ENCODE peak calls at places on chromosome 19, in ten cellular contexts. One of them, this sample, is unnamed.

GRCh38 chr19:45467115-45467455 is 711 bp upstream of the FOSB start:
- DNase-seq in A549: no peak
- DNase-seq in K562: no peak
- DNase-seq in SK-N-SH: no peak
- DNase-seq in transverse colon: no peak
- DNase-seq in tibial nerve: no peak
- DNase-seq in sigmoid colon: no peak
- DNase-seq in suprapubic skin: no peak
- DNase-seq in esophagus muscularis mucosa: no peak
- DNase-seq in stomach: no peak
- DNase-seq in this sample: no peak

GRCh38 chr19:4472174-4472974 is at the start of gene HDGFL2:
- DNase-seq in A549: no peak
- DNase-seq in K562: peak
- DNase-seq in SK-N-SH: no peak
- DNase-seq in transverse colon: no peak
- DNase-seq in tibial nerve: no peak
- DNase-seq in sigmoid colon: no peak
- DNase-seq in suprapubic skin: peak
- DNase-seq in esophagus muscularis mucosa: no peak
- DNase-seq in stomach: no peak
- DNase-seq in this sample: peak

GRCh38 chr19:44725251-44725650 is 23.3 kb upstream of the BCL3 start:
- DNase-seq in A549: peak
- DNase-seq in K562: peak
- DNase-seq in SK-N-SH: no peak
- DNase-seq in transverse colon: peak
- DNase-seq in tibial nerve: no peak
- DNase-seq in sigmoid colon: no peak
- DNase-seq in suprapubic skin: no peak
- DNase-seq in esophagus muscularis mucosa: no peak
- DNase-seq in stomach: peak
- DNase-seq in this sample: no peak

GRCh38 chr19:32691291-32691951 is at the start of gene NUDT19:
- DNase-seq in A549: peak
- DNase-seq in K562: peak
- DNase-seq in SK-N-SH: peak
- DNase-seq in transverse colon: peak
- DNase-seq in tibial nerve: peak
- DNase-seq in sigmoid colon: peak
- DNase-seq in suprapubic skin: peak
- DNase-seq in esophagus muscularis mucosa: peak
- DNase-seq in stomach: peak
- DNase-seq in this sample: peak

GRCh38 chr19:3459322-3459881 is 20.9 kb downstream of the SMIM24 start:
- DNase-seq in A549: peak
- DNase-seq in K562: peak
- DNase-seq in SK-N-SH: peak
- DNase-seq in transverse colon: peak
- DNase-seq in tibial nerve: peak
- DNase-seq in sigmoid colon: peak
- DNase-seq in suprapubic skin: peak
- DNase-seq in esophagus muscularis mucosa: peak
- DNase-seq in stomach: peak
- DNase-seq in this sample: peak

GRCh38 chr19:47351545-47351944 is 2.4 kb downstream of the DHX34 start:
- DNase-seq in A549: peak
- DNase-seq in K562: no peak
- DNase-seq in SK-N-SH: peak
- DNase-seq in transverse colon: no peak
- DNase-seq in tibial nerve: no peak
- DNase-seq in sigmoid colon: no peak
- DNase-seq in suprapubic skin: no peak
- DNase-seq in esophagus muscularis mucosa: no peak
- DNase-seq in stomach: no peak
- DNase-seq in this sample: no peak

GRCh38 chr19:48283908-48284307 is 14.0 kb downstream of the ZNF114 start:
- DNase-seq in A549: no peak
- DNase-seq in K562: no peak
- DNase-seq in SK-N-SH: no peak
- DNase-seq in transverse colon: no peak
- DNase-seq in tibial nerve: no peak
- DNase-seq in sigmoid colon: no peak
- DNase-seq in suprapubic skin: no peak
- DNase-seq in esophagus muscularis mucosa: no peak
- DNase-seq in stomach: no peak
- DNase-seq in this sample: no peak

GRCh38 chr19:20238025-20238623 is 71.1 kb downstream of the ZNF486 start:
- DNase-seq in A549: no peak
- DNase-seq in K562: peak
- DNase-seq in SK-N-SH: peak
- DNase-seq in transverse colon: peak
- DNase-seq in tibial nerve: peak
- DNase-seq in sigmoid colon: peak
- DNase-seq in suprapubic skin: peak
- DNase-seq in esophagus muscularis mucosa: peak
- DNase-seq in stomach: peak
- DNase-seq in this sample: peak

GRCh38 chr19:4390017-4390861 is 10.1 kb downstream of the SH3GL1 start:
- DNase-seq in A549: no peak
- DNase-seq in K562: no peak
- DNase-seq in SK-N-SH: no peak
- DNase-seq in transverse colon: peak
- DNase-seq in tibial nerve: no peak
- DNase-seq in sigmoid colon: no peak
- DNase-seq in suprapubic skin: no peak
- DNase-seq in esophagus muscularis mucosa: no peak
- DNase-seq in stomach: no peak
- DNase-seq in this sample: peak

GRCh38 chr19:42697884-42698283 is 42.4 kb downstream of the PSG3 start:
- DNase-seq in A549: no peak
- DNase-seq in K562: no peak
- DNase-seq in SK-N-SH: no peak
- DNase-seq in transverse colon: no peak
- DNase-seq in tibial nerve: no peak
- DNase-seq in sigmoid colon: no peak
- DNase-seq in suprapubic skin: no peak
- DNase-seq in esophagus muscularis mucosa: no peak
- DNase-seq in stomach: no peak
- DNase-seq in this sample: no peak

GRCh38 chr19:51076602-51077213 is 6.0 kb downstream of the KLK14 start:
- DNase-seq in A549: no peak
- DNase-seq in K562: no peak
- DNase-seq in SK-N-SH: no peak
- DNase-seq in transverse colon: no peak
- DNase-seq in tibial nerve: no peak
- DNase-seq in sigmoid colon: no peak
- DNase-seq in suprapubic skin: peak
- DNase-seq in esophagus muscularis mucosa: no peak
- DNase-seq in stomach: no peak
- DNase-seq in this sample: no peak

GRCh38 chr19:29770653-29771052 is 41.1 kb upstream of the CCNE1 start:
- DNase-seq in A549: no peak
- DNase-seq in K562: no peak
- DNase-seq in SK-N-SH: no peak
- DNase-seq in transverse colon: no peak
- DNase-seq in tibial nerve: no peak
- DNase-seq in sigmoid colon: no peak
- DNase-seq in suprapubic skin: no peak
- DNase-seq in esophagus muscularis mucosa: no peak
- DNase-seq in stomach: no peak
- DNase-seq in this sample: no peak

GRCh38 chr19:44142014-44142523 is 715 bp downstream of the ZNF234 start:
- DNase-seq in A549: peak
- DNase-seq in K562: peak
- DNase-seq in SK-N-SH: no peak
- DNase-seq in transverse colon: no peak
- DNase-seq in tibial nerve: no peak
- DNase-seq in sigmoid colon: no peak
- DNase-seq in suprapubic skin: no peak
- DNase-seq in esophagus muscularis mucosa: no peak
- DNase-seq in stomach: no peak
- DNase-seq in this sample: no peak

DNA sequence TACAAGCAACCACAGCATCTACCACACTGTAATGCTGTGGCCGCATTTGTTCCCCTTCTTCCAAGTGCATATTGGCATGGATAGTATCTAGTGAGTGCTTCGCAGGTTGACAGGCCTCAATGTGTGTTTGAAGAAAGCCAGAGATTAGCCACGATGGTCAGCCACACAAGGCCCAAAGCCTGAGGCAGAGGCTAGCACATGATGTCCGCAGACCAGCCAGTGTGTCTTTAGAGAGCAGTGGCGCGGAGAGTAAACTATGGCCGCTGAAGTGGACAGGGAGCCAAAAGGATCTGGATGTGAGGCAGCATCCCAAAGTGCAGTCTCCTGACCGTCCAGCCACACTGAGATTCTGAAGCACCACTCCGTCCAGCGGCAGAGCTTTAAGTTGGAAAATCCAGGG is 36.0 kb downstream of the BRD4 start:
- DNase-seq in A549: no peak
- DNase-seq in K562: no peak
- DNase-seq in SK-N-SH: peak
- DNase-seq in transverse colon: no peak
- DNase-seq in tibial nerve: no peak
- DNase-seq in sigmoid colon: peak
- DNase-seq in suprapubic skin: no peak
- DNase-seq in esophagus muscularis mucosa: no peak
- DNase-seq in stomach: no peak
- DNase-seq in this sample: no peak
- H3K4me3 ChIP-seq in A549: no peak
- H3K4me3 ChIP-seq in K562: no peak
- H3K4me3 ChIP-seq in SK-N-SH: no peak
- H3K4me3 ChIP-seq in transverse colon: no peak
- H3K4me3 ChIP-seq in tibial nerve: no peak
- H3K4me3 ChIP-seq in sigmoid colon: no peak
- H3K4me3 ChIP-seq in suprapubic skin: no peak
- H3K4me3 ChIP-seq in esophagus muscularis mucosa: no peak
- H3K4me3 ChIP-seq in stomach: no peak
- H3K4me3 ChIP-seq in this sample: no peak

DNA sequence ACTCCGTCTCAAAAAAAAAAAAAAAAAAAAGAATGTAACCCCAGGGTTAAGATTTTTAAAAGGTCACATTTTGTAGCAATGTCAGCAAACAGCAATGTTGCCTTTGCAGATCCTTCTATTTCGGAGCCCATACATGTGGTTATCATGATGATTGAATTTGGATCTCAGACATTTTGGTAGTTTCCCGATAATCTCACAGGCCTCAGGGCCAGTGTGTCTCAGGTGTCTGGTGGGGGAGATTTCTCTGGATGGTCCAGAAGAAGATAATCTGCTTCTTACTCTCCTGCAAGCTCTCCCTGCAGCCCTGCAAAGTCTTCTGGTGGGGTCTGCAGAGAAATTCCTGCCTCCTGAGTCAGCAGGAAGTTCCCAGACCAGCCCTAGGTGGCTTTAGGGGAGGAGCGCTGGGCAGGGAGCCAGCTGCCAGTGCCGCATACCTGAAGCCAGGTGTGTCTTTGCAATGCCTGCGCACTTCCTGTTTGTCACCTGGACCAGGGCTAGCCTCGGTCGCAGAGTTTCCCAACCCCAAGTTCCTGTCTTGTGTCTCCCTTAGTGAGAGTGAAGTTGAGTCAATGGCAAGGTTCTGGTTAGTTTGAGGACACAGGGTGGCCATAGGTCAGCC is 1.4 kb downstream of the SH2D3A start:
- DNase-seq in A549: no peak
- DNase-seq in K562: no peak
- DNase-seq in SK-N-SH: no peak
- DNase-seq in transverse colon: peak
- DNase-seq in tibial nerve: no peak
- DNase-seq in sigmoid colon: no peak
- DNase-seq in suprapubic skin: peak
- DNase-seq in esophagus muscularis mucosa: no peak
- DNase-seq in stomach: peak
- DNase-seq in this sample: no peak
- TF ChIP-seq EP300 in A549: no peak
- TF ChIP-seq EP300 in K562: no peak
- TF ChIP-seq EP300 in SK-N-SH: no peak
- TF ChIP-seq EP300 in transverse colon: peak
- TF ChIP-seq EP300 in tibial nerve: no peak
- TF ChIP-seq EP300 in sigmoid colon: no peak
- TF ChIP-seq EP300 in suprapubic skin: no peak
- TF ChIP-seq EP300 in esophagus muscularis mucosa: no peak
- TF ChIP-seq EP300 in stomach: no peak
- TF ChIP-seq EP300 in this sample: no peak

GRCh38 chr19:41307090-41307875 is 2.7 kb upstream of the CCDC97 start:
- DNase-seq in A549: no peak
- DNase-seq in K562: no peak
- DNase-seq in SK-N-SH: no peak
- DNase-seq in transverse colon: no peak
- DNase-seq in tibial nerve: no peak
- DNase-seq in sigmoid colon: no peak
- DNase-seq in suprapubic skin: no peak
- DNase-seq in esophagus muscularis mucosa: no peak
- DNase-seq in stomach: no peak
- DNase-seq in this sample: no peak
- H3K4me3 ChIP-seq in A549: no peak
- H3K4me3 ChIP-seq in K562: no peak
- H3K4me3 ChIP-seq in SK-N-SH: no peak
- H3K4me3 ChIP-seq in transverse colon: no peak
- H3K4me3 ChIP-seq in tibial nerve: no peak
- H3K4me3 ChIP-seq in sigmoid colon: no peak
- H3K4me3 ChIP-seq in suprapubic skin: no peak
- H3K4me3 ChIP-seq in esophagus muscularis mucosa: no peak
- H3K4me3 ChIP-seq in stomach: no peak
- H3K4me3 ChIP-seq in this sample: no peak

GRCh38 chr19:15673176-15673654 is 328 bp downstream of the CYP4F12 start:
- DNase-seq in A549: no peak
- DNase-seq in K562: no peak
- DNase-seq in SK-N-SH: no peak
- DNase-seq in transverse colon: peak
- DNase-seq in tibial nerve: no peak
- DNase-seq in sigmoid colon: no peak
- DNase-seq in suprapubic skin: no peak
- DNase-seq in esophagus muscularis mucosa: no peak
- DNase-seq in stomach: peak
- DNase-seq in this sample: peak
- TF ChIP-seq EP300 in A549: no peak
- TF ChIP-seq EP300 in K562: no peak
- TF ChIP-seq EP300 in SK-N-SH: no peak
- TF ChIP-seq EP300 in transverse colon: no peak
- TF ChIP-seq EP300 in tibial nerve: no peak
- TF ChIP-seq EP300 in sigmoid colon: no peak
- TF ChIP-seq EP300 in suprapubic skin: no peak
- TF ChIP-seq EP300 in esophagus muscularis mucosa: no peak
- TF ChIP-seq EP300 in stomach: no peak
- TF ChIP-seq EP300 in this sample: no peak

DNA sequence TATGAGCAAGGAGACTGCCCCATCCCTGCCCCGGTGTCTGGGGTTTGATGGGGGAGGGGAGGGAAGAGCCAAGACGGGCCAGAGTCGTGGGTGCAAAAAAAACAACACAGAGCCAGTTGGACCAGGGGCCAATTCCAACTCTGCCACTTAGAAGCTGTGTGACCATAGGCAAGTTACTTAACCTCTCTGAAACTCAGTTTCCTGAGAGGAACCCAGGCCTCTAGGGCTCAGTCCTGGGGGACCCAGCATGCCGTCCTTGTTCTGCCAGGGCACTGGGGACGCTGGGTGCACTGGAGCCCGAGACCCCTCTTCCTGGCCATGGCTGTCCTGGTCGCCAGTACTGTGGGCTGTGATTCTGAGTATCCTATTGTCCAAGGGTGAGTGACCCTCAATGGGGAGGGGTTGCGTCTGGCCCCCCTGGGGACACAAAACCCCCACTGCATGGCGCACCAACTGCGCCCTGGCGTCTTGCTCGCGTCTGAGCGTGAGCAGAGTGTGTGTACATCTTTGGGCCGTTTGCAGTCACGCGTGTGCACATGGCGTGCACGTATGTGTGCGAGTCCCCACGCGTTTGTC is 24.6 kb downstream of the CLEC4M start:
- DNase-seq in A549: no peak
- DNase-seq in K562: no peak
- DNase-seq in SK-N-SH: no peak
- DNase-seq in transverse colon: no peak
- DNase-seq in tibial nerve: no peak
- DNase-seq in sigmoid colon: no peak
- DNase-seq in suprapubic skin: no peak
- DNase-seq in esophagus muscularis mucosa: no peak
- DNase-seq in stomach: no peak
- DNase-seq in this sample: no peak
- H3K4me3 ChIP-seq in A549: no peak
- H3K4me3 ChIP-seq in K562: no peak
- H3K4me3 ChIP-seq in SK-N-SH: no peak
- H3K4me3 ChIP-seq in transverse colon: no peak
- H3K4me3 ChIP-seq in tibial nerve: no peak
- H3K4me3 ChIP-seq in sigmoid colon: peak
- H3K4me3 ChIP-seq in suprapubic skin: peak
- H3K4me3 ChIP-seq in esophagus muscularis mucosa: peak
- H3K4me3 ChIP-seq in stomach: no peak
- H3K4me3 ChIP-seq in this sample: no peak